ENCODE peak calls at places on chromosomes 5 and 9, in six cellular contexts. M, B, V, S, G and T are unnamed samples.
A peak's percentile ranks its signal among the peaks of the same experiment; 100 is the strongest.

GRCh38 chr9:33942471-33943083 is 106.1 kb downstream of the UBAP2 start:
- DNase-seq in M (no peak), B (no peak), V (no peak), S (no peak), G (no peak), T (no peak)

GRCh38 chr5:135120951-135121350 is 86.9 kb upstream of the PITX1 start:
- DNase-seq in M (peak; percentile 21), B (no peak), V (no peak), S (no peak), G (no peak), T (no peak)

GRCh38 chr9:104009853-104010252 is 84.3 kb upstream of the SMC2 start:
- DNase-seq in M (no peak), B (no peak), V (no peak), S (no peak), G (no peak), T (no peak)

GRCh38 chr5:124677376-124677998 is 69.0 kb downstream of the ZNF608 start:
- DNase-seq in M (no peak), B (no peak), V (no peak), S (no peak), G (no peak), T (no peak)

GRCh38 chr9:110180713-110181434 is 27.1 kb downstream of the C9orf152 start:
- DNase-seq in M (no peak), B (no peak), V (peak; percentile 63), S (peak; percentile 50), G (no peak), T (no peak)

GRCh38 chr9:133420392-133420827 is 1.8 kb upstream of the ADAMTS13 start:
- DNase-seq in M (no peak), B (no peak), V (no peak), S (no peak), G (no peak), T (no peak)

GRCh38 chr9:5402217-5402616 is 35.5 kb downstream of the PLGRKT start:
- DNase-seq in M (no peak), B (no peak), V (no peak), S (no peak), G (no peak), T (no peak)

GRCh38 chr9:115717711-115718173 is 435.8 kb upstream of the PAPPA start:
- DNase-seq in M (no peak), B (no peak), V (no peak), S (no peak), G (no peak), T (no peak)

GRCh38 chr5:73171495-73171894 is 1.5 kb upstream of the TMEM174 start:
- DNase-seq in M (no peak), B (no peak), V (no peak), S (no peak), G (no peak), T (no peak)

GRCh38 chr9:135227641-135228251 is 140.3 kb downstream of the OLFM1 start:
- DNase-seq in M (peak; percentile 21), B (no peak), V (no peak), S (no peak), G (no peak), T (no peak)

GRCh38 chr5:127957183-127957582 is 126.4 kb upstream of the SLC12A2 start:
- DNase-seq in M (peak; percentile 74), B (no peak), V (peak; percentile 32), S (no peak), G (no peak), T (no peak)

GRCh38 chr5:149212203-149212951 is 59.3 kb upstream of the AFAP1L1 start:
- DNase-seq in M (no peak), B (no peak), V (peak; percentile 26), S (no peak), G (no peak), T (no peak)

GRCh38 chr9:13083973-13084528 is 195.4 kb downstream of the MPDZ start:
- DNase-seq in M (no peak), B (no peak), V (no peak), S (no peak), G (no peak), T (no peak)

GRCh38 chr9:132703336-132703735 is 33.1 kb downstream of the GTF3C4 start:
- DNase-seq in M (no peak), B (no peak), V (no peak), S (no peak), G (no peak), T (no peak)

GRCh38 chr9:78189461-78189860 is 46.4 kb upstream of the CEP78 start:
- DNase-seq in M (no peak), B (no peak), V (no peak), S (no peak), G (no peak), T (no peak)

GRCh38 chr9:101639785-101640437 is 45.1 kb upstream of the PPP3R2 start:
- DNase-seq in M (no peak), B (no peak), V (no peak), S (no peak), G (no peak), T (no peak)

GRCh38 chr5:10310073-10310779 is 2.5 kb upstream of the CMBL start:
- DNase-seq in M (no peak), B (peak; percentile 51), V (peak; percentile 49), S (no peak), G (no peak), T (no peak)

GRCh38 chr5:96219580-96220281 is 213.3 kb downstream of the PCSK1 start:
- DNase-seq in M (no peak), B (no peak), V (no peak), S (no peak), G (no peak), T (no peak)

GRCh38 chr9:108521063-108521462 is 334.7 kb downstream of the ACTL7B start:
- DNase-seq in M (no peak), B (no peak), V (no peak), S (no peak), G (no peak), T (no peak)

GRCh38 chr5:33968133-33969005 is 16.1 kb downstream of the SLC45A2 start:
- DNase-seq in M (no peak), B (no peak), V (no peak), S (no peak), G (no peak), T (no peak)

GRCh38 chr9:93954436-93955355 is at the start of gene BARX1:
- DNase-seq in M (no peak), B (no peak), V (no peak), S (no peak), G (no peak), T (no peak)

GRCh38 chr9:136364942-136365774 is 1.6 kb upstream of the DNLZ start:
- DNase-seq in M (no peak), B (no peak), V (no peak), S (no peak), G (no peak), T (no peak)

GRCh38 chr5:71865202-71865601 is 146.1 kb downstream of the CARTPT start:
- DNase-seq in M (no peak), B (no peak), V (no peak), S (no peak), G (no peak), T (no peak)

GRCh38 chr9:16705121-16705604 is 165.3 kb downstream of the BNC2 start:
- DNase-seq in M (peak; percentile 92), B (peak; percentile 34), V (peak; percentile 41), S (peak; percentile 86), G (no peak), T (no peak)

GRCh38 chr5:135883441-135883840 is 12.2 kb downstream of the IL9 start:
- DNase-seq in M (no peak), B (no peak), V (no peak), S (no peak), G (no peak), T (no peak)

GRCh38 chr5:133251296-133252132 is 199.7 kb downstream of the HSPA4 start:
- DNase-seq in M (no peak), B (peak; percentile 81), V (no peak), S (no peak), G (no peak), T (no peak)

DNA sequence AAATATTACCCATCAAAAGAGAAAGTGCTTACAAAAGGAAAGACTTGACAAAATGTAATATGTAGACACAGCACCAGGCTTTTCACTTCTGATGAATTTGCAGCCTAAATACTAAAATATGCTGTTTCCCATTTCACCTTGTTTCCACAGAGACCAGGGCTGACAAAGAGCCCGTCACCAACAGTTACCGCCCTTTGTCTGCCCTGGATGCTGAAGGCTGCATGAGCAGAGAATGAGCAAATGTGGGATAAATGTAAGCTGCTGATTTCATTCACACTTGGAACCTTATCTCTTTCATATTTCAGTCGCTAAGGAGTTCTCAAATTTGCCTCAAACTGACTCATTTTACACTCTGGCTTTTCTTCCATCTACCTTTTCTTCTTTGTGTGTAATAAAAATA is 213.9 kb downstream of the TMEM167A start:
- DNase-seq in M (no peak), B (no peak), V (no peak), S (no peak), G (no peak), T (no peak)
- H3K4me1 ChIP-seq in M (peaks cover 7% of the 10 kb centered on the region), B (no peaks in the 10 kb centered on the region), V (no peaks in the 10 kb centered on the region), S (no peaks in the 10 kb centered on the region), G (no peaks in the 10 kb centered on the region), T (no peaks in the 10 kb centered on the region)

GRCh38 chr5:1047332-1047965 is 38.8 kb downstream of the NKD2 start:
- DNase-seq in M (no peak), B (no peak), V (no peak), S (no peak), G (no peak), T (no peak)
- H3K9me3 ChIP-seq in M (no peaks in the 10 kb centered on the region), B (no peaks in the 10 kb centered on the region), V (no peaks in the 10 kb centered on the region), S (no peaks in the 10 kb centered on the region), G (no peaks in the 10 kb centered on the region), T (no peaks in the 10 kb centered on the region)

DNA sequence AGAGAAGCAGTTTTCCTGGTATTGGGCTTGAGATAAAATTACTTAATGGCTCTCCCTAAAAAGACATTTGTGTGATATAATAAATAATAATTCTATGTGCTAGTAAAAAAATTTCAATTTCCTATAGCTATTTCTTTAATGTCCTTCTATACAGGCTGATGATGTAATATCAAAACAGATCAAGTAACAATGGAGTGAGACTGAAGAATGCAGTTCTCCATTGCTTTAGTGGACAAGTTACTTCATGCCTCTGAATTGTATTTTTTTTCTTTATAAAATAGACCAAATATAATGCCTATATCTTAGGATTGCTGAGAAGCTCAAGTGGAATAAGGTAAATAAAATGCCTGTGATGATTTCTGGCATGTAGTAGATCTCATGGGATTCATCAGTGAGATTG is 35.6 kb upstream of the NEURL1B start:
- DNase-seq in M (no peak), B (no peak), V (no peak), S (no peak), G (no peak), T (no peak)
- H3K4me1 ChIP-seq in M (peaks cover 56% of the 10 kb centered on the region), B (peaks cover 13% of the 10 kb centered on the region), V (no peaks in the 10 kb centered on the region), S (no peaks in the 10 kb centered on the region), G (no peaks in the 10 kb centered on the region), T (no peaks in the 10 kb centered on the region)

GRCh38 chr9:8362250-8362649 is 562.7 kb upstream of the DMAC1 start:
- DNase-seq in M (no peak), B (no peak), V (no peak), S (no peak), G (no peak), T (no peak)

GRCh38 chr9:8365466-8366160 is 566.0 kb upstream of the DMAC1 start:
- DNase-seq in M (no peak), B (no peak), V (no peak), S (no peak), G (no peak), T (no peak)

GRCh38 chr9:8365029-8365428 is 565.5 kb upstream of the DMAC1 start:
- DNase-seq in M (no peak), B (no peak), V (no peak), S (no peak), G (no peak), T (no peak)

GRCh38 chr9:8364021-8364782 is 564.6 kb upstream of the DMAC1 start:
- DNase-seq in M (peak; percentile 34), B (no peak), V (no peak), S (no peak), G (no peak), T (no peak)

GRCh38 chr9:8366161-8366926 is 566.8 kb upstream of the DMAC1 start:
- DNase-seq in M (peak; percentile 40), B (no peak), V (no peak), S (no peak), G (no peak), T (no peak)
- H3K9me3 ChIP-seq in M (no peaks in the 10 kb centered on the region), B (no peaks in the 10 kb centered on the region), V (no peaks in the 10 kb centered on the region), S (no peaks in the 10 kb centered on the region), G (no peaks in the 10 kb centered on the region), T (no peaks in the 10 kb centered on the region)